ENCODE peak calls at places on chromosomes 3 and 15, in ten cellular contexts. V is gastrocnemius medialis; U is K562; G is RWPE1; Y is esophagus muscularis mucosa; O is PC-9; K is ovary; C is RWPE2; N is sigmoid colon; J is CD4-positive, alpha-beta T cell. W is an unnamed sample.

GRCh38 chr3:128309026-128309425 is 155.7 kb downstream of the EEFSEC start:
- DNase-seq in N (no peak), Y (peak), V (no peak), O (no peak), U (no peak), J (no peak), K (no peak), G (no peak), C (no peak), W (no peak)

GRCh38 chr15:94206463-94207167 is 24.7 kb upstream of the MCTP2 start:
- DNase-seq in G (peak), O (no peak), N (no peak), V (no peak), U (no peak), K (no peak), J (no peak), Y (no peak), C (no peak), W (no peak)

GRCh38 chr15:74817370-74817737 is 4.7 kb downstream of the LMAN1L start:
- DNase-seq in K (no peak), Y (no peak), J (no peak), G (peak), U (no peak), N (no peak), V (peak), O (peak), C (no peak), W (no peak)

GRCh38 chr15:68551296-68551635 is 27.5 kb upstream of the CORO2B start:
- DNase-seq in G (no peak), N (no peak), V (no peak), C (no peak), U (no peak), J (no peak), O (no peak), K (no peak), Y (no peak), W (no peak)

GRCh38 chr15:101807345-101807945 is 4.1 kb downstream of the OR4F6 start:
- DNase-seq in N (no peak), K (no peak), G (no peak), C (no peak), U (no peak), V (no peak), Y (no peak), O (no peak), J (no peak), W (no peak)

GRCh38 chr3:135456182-135456790 is 509.2 kb upstream of the PPP2R3A start:
- DNase-seq in V (no peak), C (no peak), K (no peak), G (no peak), N (no peak), O (no peak), Y (peak), J (no peak), U (no peak), W (no peak)

GRCh38 chr3:79202471-79203143 is 565.2 kb downstream of the ROBO1 start:
- DNase-seq in N (no peak), K (no peak), V (no peak), U (no peak), C (no peak), J (no peak), O (no peak), Y (no peak), G (no peak), W (no peak)

GRCh38 chr15:89098281-89098680 is 10.0 kb downstream of the ABHD2 start:
- DNase-seq in O (no peak), V (no peak), N (peak), K (no peak), J (no peak), C (no peak), U (no peak), G (no peak), Y (no peak), W (no peak)

GRCh38 chr3:183826448-183826847 is 1.1 kb upstream of the MAP6D1 start:
- DNase-seq in K (no peak), U (no peak), J (peak), C (no peak), Y (no peak), G (no peak), V (peak), O (no peak), N (no peak), W (peak)

GRCh38 chr15:41661078-41661528 is 898 bp downstream of the MGA start:
- DNase-seq in C (no peak), J (no peak), N (no peak), U (peak), O (no peak), Y (no peak), G (peak), K (no peak), V (no peak), W (no peak)

GRCh38 chr15:41971089-41971892 is 1.1 kb downstream of the EHD4 start:
- DNase-seq in N (peak), V (peak), C (no peak), Y (no peak), K (peak), U (peak), G (peak), O (peak), J (peak), W (peak)

GRCh38 chr3:12489832-12490231 is 5.6 kb downstream of the TSEN2 start:
- DNase-seq in K (no peak), Y (no peak), J (no peak), U (no peak), O (no peak), C (no peak), V (no peak), N (no peak), G (no peak), W (no peak)

GRCh38 chr3:9362731-9363530 is at the start of gene THUMPD3:
- DNase-seq in O (peak), N (peak), J (peak), C (peak), Y (peak), U (peak), V (peak), K (peak), G (peak), W (peak)

GRCh38 chr3:11591401-11592266 is 52.1 kb downstream of the VGLL4 start:
- DNase-seq in V (no peak), O (peak), C (no peak), N (peak), J (no peak), K (peak), Y (no peak), U (no peak), G (peak), W (no peak)

GRCh38 chr3:76107935-76108570 is 322.7 kb upstream of the ZNF717 start:
- DNase-seq in U (peak), C (no peak), J (no peak), N (no peak), G (peak), V (no peak), O (no peak), Y (no peak), K (no peak), W (no peak)

GRCh38 chr15:27201425-27201824 is 230.4 kb downstream of the GABRG3 start:
- DNase-seq in G (no peak), Y (no peak), K (no peak), N (no peak), O (no peak), V (no peak), J (no peak), U (no peak), C (no peak), W (no peak)

GRCh38 chr15:62067448-62068044 is 769 bp downstream of the C2CD4A start:
- DNase-seq in O (no peak), G (no peak), J (peak), N (peak), V (no peak), U (no peak), K (peak), C (no peak), Y (no peak), W (peak)

GRCh38 chr15:68204776-68205557 is at the start of gene CALML4:
- DNase-seq in J (no peak), V (peak), G (peak), K (peak), N (peak), O (no peak), C (no peak), U (no peak), Y (no peak), W (no peak)

GRCh38 chr3:41508063-41508696 is 308.9 kb downstream of the CTNNB1 start:
- DNase-seq in Y (no peak), V (no peak), G (peak), U (no peak), O (no peak), J (no peak), K (no peak), C (peak), N (no peak), W (no peak)

GRCh38 chr15:100248236-100248635 is 93.5 kb downstream of the ADAMTS17 start:
- DNase-seq in K (peak), G (no peak), V (no peak), O (no peak), U (no peak), N (no peak), J (no peak), Y (no peak), C (peak), W (no peak)

GRCh38 chr3:196994056-196994455 is 25.4 kb upstream of the PIGZ start:
- DNase-seq in Y (no peak), O (no peak), J (no peak), N (peak), K (no peak), V (no peak), G (no peak), U (no peak), C (no peak), W (peak)

GRCh38 chr3:150253622-150254021 is 154.5 kb upstream of the TSC22D2 start:
- DNase-seq in G (no peak), C (no peak), U (peak), N (no peak), K (no peak), O (no peak), J (no peak), V (peak), Y (no peak), W (no peak)

GRCh38 chr15:51812598-51812997 is 16.9 kb upstream of the TMOD3 start:
- DNase-seq in J (no peak), Y (no peak), V (no peak), O (no peak), U (no peak), C (no peak), G (no peak), N (no peak), K (no peak), W (no peak)

GRCh38 chr3:195124378-195124985 is 146.5 kb downstream of the XXYLT1 start:
- DNase-seq in K (no peak), N (no peak), O (peak), G (no peak), C (no peak), U (no peak), V (no peak), J (no peak), Y (no peak), W (no peak)

DNA sequence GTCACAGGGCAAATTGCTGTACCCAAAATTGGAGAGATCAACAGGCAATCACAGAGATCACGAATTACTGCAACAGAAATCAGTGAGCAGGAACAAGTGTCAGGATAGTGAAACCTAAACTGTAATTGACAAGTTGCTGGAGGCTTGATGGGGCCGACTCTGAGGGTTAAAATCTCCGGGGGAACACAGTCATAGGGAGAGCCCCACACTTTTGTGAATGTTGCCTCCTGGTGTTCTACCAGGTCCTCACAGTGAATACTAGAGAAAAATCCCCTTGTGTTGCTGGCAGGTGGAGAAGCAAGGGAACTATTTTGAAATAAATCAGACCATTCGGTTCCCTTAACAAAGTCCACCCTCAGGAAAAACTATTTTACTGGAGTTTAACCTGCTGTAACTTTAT is 697.5 kb upstream of the CBLB start:
- DNase-seq in V (no peak), N (no peak), J (no peak), O (no peak), Y (no peak), C (no peak), G (no peak), K (no peak), U (no peak), W (no peak)
- TF ChIP-seq CTCF in V (no peak), N (no peak), J (no peak), O (peak), Y (no peak), C (no peak), G (no peak), K (no peak), U (no peak), W (no peak)

GRCh38 chr3:38029400-38030125 is at the start of gene PLCD1:
- DNase-seq in C (no peak), G (peak), V (peak), J (no peak), N (peak), Y (no peak), O (no peak), U (peak), K (peak), W (peak)

GRCh38 chr3:38027466-38028465 is 1.7 kb downstream of the PLCD1 start:
- DNase-seq in K (peak), N (no peak), C (no peak), Y (no peak), G (no peak), V (no peak), O (no peak), J (no peak), U (no peak), W (no peak)

GRCh38 chr3:38030126-38031021 is 932 bp upstream of the PLCD1 start:
- DNase-seq in O (peak), C (no peak), V (no peak), Y (no peak), K (no peak), G (no peak), J (no peak), U (peak), N (no peak), W (no peak)

GRCh38 chr3:38026856-38027255 is 2.6 kb downstream of the PLCD1 start:
- DNase-seq in O (no peak), K (no peak), Y (no peak), G (no peak), N (no peak), C (no peak), U (no peak), V (no peak), J (no peak), W (no peak)

GRCh38 chr3:38028621-38029361 is 651 bp downstream of the PLCD1 start:
- DNase-seq in V (no peak), G (no peak), N (no peak), J (no peak), Y (no peak), C (no peak), K (peak), U (no peak), O (no peak), W (peak)
- H3K27ac ChIP-seq in V (peak), G (peak), N (peak), J (no peak), Y (peak), C (peak), K (peak), U (no peak), O (no peak), W (peak)

GRCh38 chr3:31671456-31671855 is 138.7 kb downstream of the STT3B start:
- DNase-seq in G (no peak), U (no peak), Y (no peak), J (no peak), O (no peak), C (no peak), V (no peak), K (no peak), N (no peak), W (no peak)
- TF ChIP-seq CTCF in G (no peak), U (no peak), Y (no peak), J (no peak), O (no peak), C (no peak), V (no peak), K (no peak), N (no peak), W (no peak)

GRCh38 chr3:45613781-45614180 is 19.2 kb downstream of the LIMD1 start:
- DNase-seq in J (no peak), K (no peak), V (no peak), N (no peak), Y (no peak), U (no peak), O (no peak), C (no peak), G (no peak), W (no peak)

GRCh38 chr3:45612138-45612537 is 17.6 kb downstream of the LIMD1 start:
- DNase-seq in Y (no peak), N (no peak), V (no peak), G (no peak), J (no peak), C (no peak), O (no peak), K (no peak), U (no peak), W (no peak)

GRCh38 chr3:45610129-45610528 is 15.6 kb downstream of the LIMD1 start:
- DNase-seq in J (no peak), K (no peak), G (no peak), U (no peak), O (no peak), N (no peak), C (no peak), V (no peak), Y (no peak), W (peak)

GRCh38 chr3:45611619-45612018 is 17.1 kb downstream of the LIMD1 start:
- DNase-seq in O (no peak), J (no peak), N (no peak), K (no peak), V (no peak), C (no peak), Y (no peak), U (no peak), G (no peak), W (peak)

GRCh38 chr3:45612918-45613602 is 18.5 kb downstream of the LIMD1 start:
- DNase-seq in G (no peak), V (no peak), Y (no peak), C (no peak), N (no peak), K (no peak), J (no peak), U (no peak), O (peak), W (no peak)
- H3K27ac ChIP-seq in G (no peak), V (no peak), Y (no peak), C (no peak), N (no peak), K (no peak), J (no peak), U (no peak), O (peak), W (no peak)